ENCODE peak calls at places on chromosomes 16 and 17, in four cellular contexts. V is RWPE1; M is fibroblast of the aortic adventitia; G is activated naive CD4-positive, alpha-beta T cell treated with anti-CD3 and anti-CD28 coated beads, Interleukin-2, amount 10 ng/mL, durations not matched to agents 7 days and 5 days. Q is an unnamed sample.
A peak's percentile ranks its signal among the peaks of the same experiment; 100 is the strongest.

GRCh38 chr16:27918755-27919154 is 144.8 kb downstream of the GSG1L start:
- DNase-seq in M (peak; percentile 1), G (no peak), V (no peak), Q (no peak)

GRCh38 chr17:62653831-62654829 is 26.7 kb downstream of the MRC2 start:
- DNase-seq in M (peak; percentile 82), G (peak; percentile 19), V (no peak), Q (no peak)

GRCh38 chr16:2845116-2845515 is 12.9 kb downstream of the PRSS22 start:
- DNase-seq in G (no peak), V (no peak), M (no peak), Q (no peak)

GRCh38 chr17:72126575-72127486 is 6.0 kb downstream of the SOX9 start:
- DNase-seq in M (peak; percentile 38), G (no peak), V (peak; percentile 54), Q (no peak)

GRCh38 chr16:55892821-55893220 is 17.6 kb upstream of the CES5A start:
- DNase-seq in M (no peak), G (no peak), V (no peak), Q (no peak)

GRCh38 chr17:5899496-5900195 is 170.5 kb upstream of the WSCD1 start:
- DNase-seq in G (no peak), V (no peak), M (no peak), Q (no peak)

GRCh38 chr16:86089986-86090385 is 191.0 kb downstream of the IRF8 start:
- DNase-seq in G (no peak), V (no peak), M (no peak), Q (peak; percentile 27)

GRCh38 chr17:32516940-32517711 is 30.3 kb downstream of the CDK5R1 start:
- DNase-seq in G (peak; percentile 34), M (no peak), V (no peak), Q (peak; percentile 41)

GRCh38 chr16:28880955-28881354 is 2.7 kb downstream of the ATP2A1 start:
- DNase-seq in G (no peak), V (no peak), M (no peak), Q (no peak)

GRCh38 chr17:55601874-55602364 is 90.7 kb upstream of the SMIM36 start:
- DNase-seq in G (peak; percentile 33), V (peak; percentile 29), M (peak; percentile 87), Q (peak; percentile 28)

GRCh38 chr17:49696233-49696761 is 11.5 kb downstream of the SLC35B1 start:
- DNase-seq in G (peak; percentile 64), V (no peak), M (no peak), Q (peak; percentile 86)

GRCh38 chr17:82937411-82938371 is 97.9 kb upstream of the ZNF750 start:
- DNase-seq in M (no peak), G (peak; percentile 17), V (no peak), Q (no peak)

GRCh38 chr17:76543482-76544122 is 3.8 kb downstream of the PRCD start:
- DNase-seq in G (no peak), M (no peak), V (no peak), Q (no peak)